ENCODE peak calls at places on chromosomes 6 and 20, in four cellular contexts. One of them, this sample, is unnamed.

GRCh38 chr6:141587482-141588266 is 545.1 kb upstream of the GJE1 start:
- DNase-seq in SW 1271: peak
- DNase-seq in stimulated activated CD4-positive, alpha-beta T cell treated with anti-CD3 and anti-CD28 coated beads, TNF-alpha, amount 100 ng/mL, for 4 hours: no peak
- DNase-seq in CD8-positive, alpha-beta T cell: no peak
- DNase-seq in this sample: no peak

GRCh38 chr20:48704761-48705160 is 123.0 kb downstream of the PREX1 start:
- DNase-seq in stimulated activated CD4-positive, alpha-beta T cell treated with anti-CD3 and anti-CD28 coated beads, TNF-alpha, amount 100 ng/mL, for 4 hours: no peak
- DNase-seq in SW 1271: no peak
- DNase-seq in CD8-positive, alpha-beta T cell: no peak
- DNase-seq in this sample: no peak

GRCh38 chr6:170124150-170124549 is 166.7 kb downstream of the DLL1 start:
- DNase-seq in CD8-positive, alpha-beta T cell: no peak
- DNase-seq in stimulated activated CD4-positive, alpha-beta T cell treated with anti-CD3 and anti-CD28 coated beads, TNF-alpha, amount 100 ng/mL, for 4 hours: no peak
- DNase-seq in SW 1271: no peak
- DNase-seq in this sample: no peak

GRCh38 chr20:61949714-61950630 is 115.7 kb downstream of the TAF4 start:
- DNase-seq in stimulated activated CD4-positive, alpha-beta T cell treated with anti-CD3 and anti-CD28 coated beads, TNF-alpha, amount 100 ng/mL, for 4 hours: no peak
- DNase-seq in SW 1271: no peak
- DNase-seq in CD8-positive, alpha-beta T cell: no peak
- DNase-seq in this sample: no peak

GRCh38 chr6:146305098-146305497 is 238.5 kb upstream of the RAB32 start:
- DNase-seq in CD8-positive, alpha-beta T cell: no peak
- DNase-seq in SW 1271: no peak
- DNase-seq in stimulated activated CD4-positive, alpha-beta T cell treated with anti-CD3 and anti-CD28 coated beads, TNF-alpha, amount 100 ng/mL, for 4 hours: no peak
- DNase-seq in this sample: no peak

GRCh38 chr6:166754218-166755030 is 127.4 kb upstream of the RPS6KA2 start:
- DNase-seq in stimulated activated CD4-positive, alpha-beta T cell treated with anti-CD3 and anti-CD28 coated beads, TNF-alpha, amount 100 ng/mL, for 4 hours: no peak
- DNase-seq in CD8-positive, alpha-beta T cell: no peak
- DNase-seq in SW 1271: no peak
- DNase-seq in this sample: no peak

GRCh38 chr6:34260576-34261267 is 11.9 kb upstream of the SMIM29 start:
- DNase-seq in SW 1271: no peak
- DNase-seq in CD8-positive, alpha-beta T cell: no peak
- DNase-seq in stimulated activated CD4-positive, alpha-beta T cell treated with anti-CD3 and anti-CD28 coated beads, TNF-alpha, amount 100 ng/mL, for 4 hours: no peak
- DNase-seq in this sample: no peak

GRCh38 chr6:30882764-30883475 is 1.4 kb upstream of the DDR1 start:
- DNase-seq in CD8-positive, alpha-beta T cell: no peak
- DNase-seq in stimulated activated CD4-positive, alpha-beta T cell treated with anti-CD3 and anti-CD28 coated beads, TNF-alpha, amount 100 ng/mL, for 4 hours: no peak
- DNase-seq in SW 1271: no peak
- DNase-seq in this sample: no peak

GRCh38 chr20:39775110-39775509 is 813.0 kb downstream of the DHX35 start:
- DNase-seq in SW 1271: no peak
- DNase-seq in CD8-positive, alpha-beta T cell: no peak
- DNase-seq in stimulated activated CD4-positive, alpha-beta T cell treated with anti-CD3 and anti-CD28 coated beads, TNF-alpha, amount 100 ng/mL, for 4 hours: no peak
- DNase-seq in this sample: no peak

GRCh38 chr20:46361386-46361785 is 45.0 kb downstream of the ELMO2 start:
- DNase-seq in SW 1271: no peak
- DNase-seq in CD8-positive, alpha-beta T cell: no peak
- DNase-seq in stimulated activated CD4-positive, alpha-beta T cell treated with anti-CD3 and anti-CD28 coated beads, TNF-alpha, amount 100 ng/mL, for 4 hours: no peak
- DNase-seq in this sample: peak

GRCh38 chr6:53998293-53998692 is 113.0 kb upstream of the MLIP start:
- DNase-seq in CD8-positive, alpha-beta T cell: no peak
- DNase-seq in stimulated activated CD4-positive, alpha-beta T cell treated with anti-CD3 and anti-CD28 coated beads, TNF-alpha, amount 100 ng/mL, for 4 hours: no peak
- DNase-seq in SW 1271: no peak
- DNase-seq in this sample: no peak

GRCh38 chr6:83370607-83371006 is 60.2 kb downstream of the ME1 start:
- DNase-seq in CD8-positive, alpha-beta T cell: no peak
- DNase-seq in stimulated activated CD4-positive, alpha-beta T cell treated with anti-CD3 and anti-CD28 coated beads, TNF-alpha, amount 100 ng/mL, for 4 hours: no peak
- DNase-seq in SW 1271: no peak
- DNase-seq in this sample: no peak

GRCh38 chr20:37920270-37920669 is 17.3 kb downstream of the VSTM2L start:
- DNase-seq in SW 1271: no peak
- DNase-seq in stimulated activated CD4-positive, alpha-beta T cell treated with anti-CD3 and anti-CD28 coated beads, TNF-alpha, amount 100 ng/mL, for 4 hours: no peak
- DNase-seq in CD8-positive, alpha-beta T cell: no peak
- DNase-seq in this sample: no peak

GRCh38 chr6:84280030-84280429 is 52.6 kb upstream of the CEP162 start:
- DNase-seq in stimulated activated CD4-positive, alpha-beta T cell treated with anti-CD3 and anti-CD28 coated beads, TNF-alpha, amount 100 ng/mL, for 4 hours: no peak
- DNase-seq in SW 1271: no peak
- DNase-seq in CD8-positive, alpha-beta T cell: no peak
- DNase-seq in this sample: no peak

GRCh38 chr20:58012731-58013510 is 215.5 kb downstream of the ANKRD60 start:
- DNase-seq in SW 1271: no peak
- DNase-seq in stimulated activated CD4-positive, alpha-beta T cell treated with anti-CD3 and anti-CD28 coated beads, TNF-alpha, amount 100 ng/mL, for 4 hours: no peak
- DNase-seq in CD8-positive, alpha-beta T cell: no peak
- DNase-seq in this sample: no peak

This sample was measured in effector memory CD4-positive, alpha-beta T cell.